ENCODE peak calls at places on chromosomes 3 and 15, in four cellular contexts. D is HepG2, X is K562, N is GM12878. T is an unnamed sample.
A peak's percentile ranks its signal among the peaks of the same experiment; 100 is the strongest.

GRCh38 chr3:32963871-32964270 is 12.4 kb downstream of the CCR4 start:
- DNase-seq in D (no peak), X (no peak), N (no peak), T (no peak)

GRCh38 chr3:160220038-160220437 is 5.2 kb upstream of the C3orf80 start:
- DNase-seq in D (no peak), X (no peak), N (no peak), T (no peak)

GRCh38 chr15:85485956-85486567 is 105.7 kb downstream of the AKAP13 start:
- DNase-seq in D (peak; percentile 75), X (peak; percentile 48), N (peak; percentile 59), T (peak; percentile 73)

GRCh38 chr15:96501362-96501761 is 170.9 kb downstream of the NR2F2 start:
- DNase-seq in D (no peak), X (no peak), N (no peak), T (no peak)

GRCh38 chr3:37111199-37111598 is 63.2 kb downstream of the LRRFIP2 start:
- DNase-seq in D (no peak), X (no peak), N (no peak), T (no peak)

GRCh38 chr3:177468331-177468730 is 271.0 kb upstream of the TBL1XR1 start:
- DNase-seq in D (no peak), X (no peak), N (no peak), T (no peak)

GRCh38 chr15:38391186-38391585 is 62.7 kb upstream of the FAM98B start:
- DNase-seq in D (no peak), X (no peak), N (no peak), T (no peak)

GRCh38 chr15:55282284-55282833 is 7.3 kb downstream of the RAB27A start:
- DNase-seq in D (no peak), X (peak; percentile 55), N (no peak), T (no peak)

GRCh38 chr15:73633991-73634495 is 854 bp upstream of the NPTN start:
- DNase-seq in D (peak; percentile 53), X (no peak), N (no peak), T (no peak)

GRCh38 chr3:30347679-30348216 is 258.7 kb upstream of the TGFBR2 start:
- DNase-seq in D (peak; percentile 87), X (no peak), N (no peak), T (no peak)

GRCh38 chr3:122942937-122943827 is 84.4 kb downstream of the SEMA5B start:
- DNase-seq in D (peak; percentile 61), X (peak; percentile 62), N (no peak), T (peak; percentile 85)

GRCh38 chr15:76337047-76337738 is 620 bp downstream of the ISL2 start:
- DNase-seq in D (peak; percentile 39), X (peak; percentile 74), N (no peak), T (peak; percentile 65)

GRCh38 chr3:56962200-56962599 is 98.3 kb upstream of the SPATA12 start:
- DNase-seq in D (no peak), X (no peak), N (no peak), T (no peak)

GRCh38 chr15:44633603-44634002 is 29.9 kb downstream of the SPG11 start:
- DNase-seq in D (no peak), X (no peak), N (no peak), T (no peak)

GRCh38 chr15:67104453-67104852 is 39.1 kb downstream of the SMAD3 start:
- DNase-seq in D (no peak), X (no peak), N (no peak), T (no peak)

GRCh38 chr15:75713338-75713895 is 769 bp upstream of the CSPG4 start:
- DNase-seq in D (no peak), X (no peak), N (no peak), T (peak; percentile 39)

GRCh38 chr3:143783856-143784370 is 64.4 kb downstream of the SLC9A9 start:
- DNase-seq in D (no peak), X (no peak), N (no peak), T (no peak)

GRCh38 chr3:52339612-52340011 is 23.5 kb downstream of the DNAH1 start:
- DNase-seq in D (peak; percentile 85), X (peak; percentile 42), N (peak; percentile 34), T (peak; percentile 60)

GRCh38 chr3:128849776-128850542 is 29.5 kb upstream of the ACAD9 start:
- DNase-seq in D (no peak), X (peak; percentile 29), N (no peak), T (no peak)

GRCh38 chr3:56869157-56869889 is 67.6 kb upstream of the ARHGEF3 start:
- DNase-seq in D (no peak), X (no peak), N (no peak), T (no peak)

GRCh38 chr3:123449986-123450474 is 1.1 kb upstream of the ADCY5 start:
- DNase-seq in D (no peak), X (no peak), N (no peak), T (no peak)

GRCh38 chr15:90762109-90762508 is 45.0 kb downstream of the BLM start:
- DNase-seq in D (no peak), X (no peak), N (no peak), T (no peak)

GRCh38 chr15:40847225-40847961 is 3.5 kb downstream of the SPINT1 start:
- DNase-seq in D (peak; percentile 72), X (peak; percentile 91), N (peak; percentile 57), T (peak; percentile 62)

GRCh38 chr3:11346416-11346815 is 74.2 kb downstream of the ATG7 start:
- DNase-seq in D (no peak), X (no peak), N (no peak), T (no peak)

GRCh38 chr15:79602731-79603130 is 170.6 kb downstream of the MINAR1 start:
- DNase-seq in D (no peak), X (no peak), N (no peak), T (no peak)

GRCh38 chr3:141979050-141979671 is 102.7 kb downstream of the ATP1B3 start:
- DNase-seq in D (no peak), X (no peak), N (no peak), T (no peak)

GRCh38 chr3:9897408-9898372 is 5.0 kb upstream of the IL17RE start:
- DNase-seq in D (peak; percentile 98), X (peak; percentile 80), N (peak; percentile 28), T (no peak)

GRCh38 chr3:45917146-45917885 is 25.9 kb upstream of the CXCR6 start:
- DNase-seq in D (no peak), X (no peak), N (no peak), T (no peak)

GRCh38 chr15:43912991-43913927 is 86.5 kb downstream of the WDR76 start:
- DNase-seq in D (peak; percentile 46), X (no peak), N (no peak), T (no peak)

GRCh38 chr3:60294181-60294580 is 957.1 kb downstream of the FHIT start:
- DNase-seq in D (no peak), X (no peak), N (no peak), T (no peak)
- TF ChIP-seq FOXK2 in D (no peak), X (no peak), N (no peak), T (no peak)

GRCh38 chr3:149227591-149228268 is 6.1 kb upstream of the CP start:
- DNase-seq in D (no peak), X (no peak), N (no peak), T (no peak)

GRCh38 chr3:149223461-149223820 is 1.8 kb upstream of the CP start:
- DNase-seq in D (no peak), X (no peak), N (no peak), T (no peak)

GRCh38 chr3:149221783-149222517 is at the start of gene CP:
- DNase-seq in D (peak; percentile 94), X (no peak), N (no peak), T (no peak)

DNA sequence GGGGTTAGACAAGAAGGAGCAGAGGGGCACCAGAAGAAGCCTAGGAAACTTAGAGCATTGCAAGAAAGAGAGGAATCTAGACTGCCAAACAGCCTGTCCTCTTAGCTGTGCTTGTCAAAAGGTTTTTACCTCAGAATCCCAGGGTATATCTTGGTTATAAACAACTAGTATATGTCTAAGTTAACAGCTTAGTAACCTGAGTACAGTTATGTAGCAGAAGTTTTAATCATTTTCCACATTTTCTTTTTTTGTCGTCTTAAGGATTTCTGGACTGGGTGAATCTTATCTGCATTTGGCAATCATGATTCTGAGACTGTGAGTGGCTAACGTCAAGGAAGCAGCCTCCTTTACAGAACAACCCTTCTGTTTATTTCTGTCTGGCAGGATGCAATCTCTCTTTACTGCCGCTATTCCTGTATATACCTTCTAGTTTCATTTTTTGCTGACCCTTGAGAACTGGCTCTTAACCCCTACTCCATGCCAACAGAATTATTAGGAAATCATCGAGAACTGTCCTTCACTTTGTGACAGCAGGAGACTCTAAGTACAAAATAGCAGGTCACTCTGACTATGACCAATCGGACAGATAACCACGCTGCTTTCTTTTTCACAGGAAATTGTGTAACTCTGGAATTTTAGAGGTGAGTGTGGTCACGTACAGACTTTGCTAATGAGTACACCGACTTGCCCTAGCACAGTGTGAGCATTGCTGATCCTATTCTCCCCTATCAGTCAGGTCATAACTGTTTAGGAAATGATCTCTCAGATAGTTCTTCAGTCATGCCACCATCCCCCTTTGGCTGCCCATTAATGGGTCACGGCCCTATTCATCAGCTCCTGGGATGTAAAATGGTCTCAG is 3.3 kb upstream of the CP start:
- DNase-seq in D (peak; percentile 98), X (peak; percentile 13), N (peak; percentile 92), T (no peak)
- TF ChIP-seq FOXK2 in D (peak; percentile 39), X (no peak), N (no peak), T (no peak)

GRCh38 chr3:64551697-64552096 is 136.1 kb downstream of the ADAMTS9 start:
- DNase-seq in D (no peak), X (no peak), N (no peak), T (no peak)

GRCh38 chr3:64549869-64550268 is 137.9 kb downstream of the ADAMTS9 start:
- DNase-seq in D (no peak), X (no peak), N (no peak), T (no peak)

GRCh38 chr3:64546856-64547255 is 140.9 kb downstream of the ADAMTS9 start:
- DNase-seq in D (no peak), X (no peak), N (no peak), T (no peak)

GRCh38 chr3:64550745-64551144 is 137.1 kb downstream of the ADAMTS9 start:
- DNase-seq in D (no peak), X (no peak), N (no peak), T (no peak)

GRCh38 chr3:64548200-64548889 is 139.5 kb downstream of the ADAMTS9 start:
- DNase-seq in D (no peak), X (no peak), N (no peak), T (no peak)
- TF ChIP-seq FOXK2 in D (no peak), X (no peak), N (no peak), T (no peak)

DNA sequence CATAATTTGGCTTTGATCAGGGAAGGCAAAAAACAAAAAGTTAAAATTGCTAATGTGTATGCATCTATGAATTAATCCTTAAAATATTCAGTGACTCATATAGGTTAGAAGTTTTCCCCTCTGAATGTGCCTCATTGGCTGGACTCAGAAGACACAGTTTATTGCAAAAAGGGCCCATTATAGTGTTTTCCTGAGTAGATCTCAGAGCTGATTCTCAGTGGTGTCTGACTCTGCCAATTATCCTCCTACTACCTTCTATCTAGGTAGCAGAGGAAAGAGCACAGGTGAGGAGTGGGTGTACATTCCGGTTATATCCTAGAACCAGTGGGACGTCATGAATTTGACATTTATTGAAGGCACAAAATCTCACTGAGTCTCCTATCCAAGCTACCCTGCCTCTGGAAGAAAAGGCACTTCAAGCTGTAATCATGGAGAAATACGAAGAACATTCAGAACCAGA is 952.1 kb downstream of the TUSC7 start:
- DNase-seq in D (no peak), X (no peak), N (no peak), T (no peak)
- TF ChIP-seq FOXK2 in D (no peak), X (no peak), N (no peak), T (no peak)

T was measured in HEK293T.